ENCODE peak calls at places on chromosomes 13 and 19, in nine cellular contexts. H, F, K, Q, N, W, I, U and T are unnamed samples.

GRCh38 chr19:19033426-19034203 is at the start of the genes ARMC6 and SUGP2:
- DNase-seq in K (peak), Q (peak), I (peak), U (peak), W (peak), F (peak), N (peak), H (peak), T (peak)

GRCh38 chr13:27917121-27917947 is 2.5 kb upstream of the PDX1 start:
- DNase-seq in W (no peak), U (no peak), Q (no peak), I (peak), H (no peak), N (no peak), F (no peak), K (no peak), T (no peak)

GRCh38 chr19:917323-918151 is at the start of gene KISS1R:
- DNase-seq in H (no peak), F (peak), W (peak), N (no peak), U (peak), Q (no peak), I (peak), K (no peak), T (no peak)

GRCh38 chr19:58386576-58387337 is at the start of gene RPS5:
- DNase-seq in Q (peak), U (peak), K (peak), H (peak), N (peak), W (peak), I (peak), F (peak), T (peak)

GRCh38 chr13:51243832-51244231 is 21.6 kb downstream of the FAM124A start:
- DNase-seq in Q (no peak), I (peak), F (no peak), W (no peak), N (no peak), K (no peak), U (no peak), H (no peak), T (no peak)

GRCh38 chr13:65336916-65337315 is 1893.2 kb downstream of the PCDH9 start:
- DNase-seq in N (no peak), W (no peak), F (no peak), I (no peak), H (no peak), K (no peak), Q (no peak), U (peak), T (no peak)

GRCh38 chr13:80340643-80341097 is 256 bp downstream of the SPRY2 start:
- DNase-seq in I (no peak), K (no peak), U (peak), F (no peak), N (peak), H (peak), W (no peak), Q (peak), T (peak)

GRCh38 chr13:94322925-94323324 is 156.6 kb downstream of the DCT start:
- DNase-seq in H (no peak), U (no peak), Q (no peak), W (no peak), F (no peak), N (no peak), K (no peak), I (no peak), T (no peak)

GRCh38 chr19:15812059-15812722 is 3.3 kb downstream of the OR10H1 start:
- DNase-seq in Q (no peak), W (peak), N (no peak), U (no peak), H (no peak), K (no peak), F (peak), I (no peak), T (no peak)

GRCh38 chr19:6654347-6655310 is 15.3 kb downstream of the TNFSF14 start:
- DNase-seq in I (no peak), K (no peak), Q (no peak), F (no peak), U (no peak), N (no peak), H (no peak), W (no peak), T (no peak)

GRCh38 chr19:14517840-14518505 is at the start of gene DNAJB1:
- DNase-seq in I (peak), Q (peak), N (peak), W (no peak), F (peak), U (peak), K (peak), H (peak), T (peak)

GRCh38 chr13:67200605-67201004 is 29.5 kb downstream of the PCDH9 start:
- DNase-seq in F (no peak), I (no peak), H (no peak), N (no peak), W (no peak), K (no peak), Q (no peak), U (no peak), T (no peak)

GRCh38 chr13:27968316-27969072 is 621 bp downstream of the CDX2 start:
- DNase-seq in W (no peak), H (no peak), K (no peak), N (no peak), I (peak), F (peak), Q (no peak), U (no peak), T (no peak)

GRCh38 chr13:27182054-27182453 is 10.4 kb upstream of the USP12 start:
- DNase-seq in F (no peak), U (no peak), I (no peak), K (no peak), N (no peak), H (no peak), Q (no peak), W (no peak), T (no peak)

GRCh38 chr19:3253270-3253669 is 28.8 kb downstream of the CELF5 start:
- DNase-seq in U (no peak), I (no peak), W (no peak), F (no peak), Q (no peak), H (no peak), N (no peak), K (no peak), T (no peak)

GRCh38 chr13:114044486-114044885 is 70.6 kb upstream of the C13orf46 start:
- DNase-seq in K (no peak), F (no peak), I (no peak), H (no peak), U (peak), W (no peak), Q (no peak), N (no peak), T (no peak)

GRCh38 chr13:72384879-72385278 is 342.6 kb downstream of the MZT1 start:
- DNase-seq in K (peak), W (no peak), Q (no peak), I (no peak), U (peak), H (no peak), F (no peak), N (no peak), T (no peak)

GRCh38 chr13:72383646-72384045 is 343.8 kb downstream of the MZT1 start:
- DNase-seq in H (no peak), K (no peak), I (no peak), F (no peak), N (no peak), Q (no peak), W (no peak), U (no peak), T (no peak)

GRCh38 chr13:72384186-72384823 is 343.1 kb downstream of the MZT1 start:
- DNase-seq in W (no peak), H (peak), I (no peak), K (no peak), Q (no peak), N (no peak), F (no peak), U (no peak), T (no peak)

GRCh38 chr13:72379581-72379980 is 347.8 kb downstream of the MZT1 start:
- DNase-seq in Q (no peak), K (no peak), I (no peak), N (no peak), U (no peak), H (no peak), W (no peak), F (no peak), T (no peak)
- H3K27ac ChIP-seq in Q (no peak), K (no peak), I (no peak), N (no peak), U (no peak), H (no peak), W (no peak), F (no peak), T (no peak)

DNA sequence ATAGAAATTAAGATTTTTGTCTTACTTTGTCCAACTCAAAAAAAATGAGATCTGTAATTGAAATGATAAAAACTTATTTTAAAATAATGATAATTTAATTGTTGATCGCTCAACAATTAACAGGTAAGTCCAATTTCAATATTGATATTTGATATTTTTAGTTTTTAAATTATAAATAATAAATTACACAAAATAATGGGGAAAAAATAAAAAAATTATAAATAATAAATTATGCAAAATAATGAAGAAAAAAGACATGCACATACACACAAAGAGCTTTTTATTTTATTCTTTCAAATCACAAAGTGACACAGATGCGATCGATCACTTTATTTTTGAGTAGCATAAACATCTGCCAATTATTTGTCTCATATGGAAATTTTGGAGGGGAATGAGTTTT is 40.8 kb downstream of the KCTD12 start:
- DNase-seq in U (no peak), N (no peak), K (no peak), I (no peak), W (no peak), Q (no peak), F (no peak), H (no peak), T (no peak)
- H3K27ac ChIP-seq in U (no peak), N (no peak), K (no peak), I (no peak), W (no peak), Q (no peak), F (no peak), H (no peak), T (no peak)

DNA sequence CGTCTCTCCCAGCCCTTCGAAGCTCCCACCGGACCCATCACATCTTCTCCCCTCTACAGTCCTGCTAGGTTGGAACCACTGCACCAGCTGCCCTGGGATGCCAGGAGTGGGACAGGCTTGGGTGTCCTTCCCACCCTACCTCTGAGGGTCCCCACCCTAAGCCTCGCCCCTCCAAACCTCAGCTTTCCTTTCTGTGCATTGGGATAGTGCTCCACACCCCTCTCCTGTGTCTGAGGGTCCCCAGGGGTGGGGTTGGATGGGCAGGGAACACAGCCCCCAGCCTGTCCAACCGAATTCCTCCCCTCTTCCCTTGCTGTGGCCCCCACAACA is 1.9 kb upstream of the BCL3 start:
- DNase-seq in H (no peak), F (no peak), U (no peak), K (no peak), W (no peak), I (no peak), Q (no peak), N (no peak), T (no peak)
- H3K27ac ChIP-seq in H (peak), F (peak), U (peak), K (no peak), W (peak), I (no peak), Q (peak), N (peak), T (no peak)

GRCh38 chr13:76836311-76836710 is 49.9 kb downstream of the KCTD12 start:
- DNase-seq in H (no peak), F (no peak), U (peak), Q (no peak), K (no peak), W (no peak), I (no peak), N (no peak), T (no peak)

GRCh38 chr13:76829572-76830327 is 56.5 kb downstream of the KCTD12 start:
- DNase-seq in F (peak), U (no peak), Q (no peak), W (no peak), K (no peak), I (no peak), N (peak), H (peak), T (no peak)

GRCh38 chr13:76830805-76831204 is 55.4 kb downstream of the KCTD12 start:
- DNase-seq in K (no peak), W (no peak), F (no peak), I (no peak), U (no peak), N (no peak), Q (no peak), H (no peak), T (peak)

GRCh38 chr13:76832258-76832988 is 53.8 kb downstream of the KCTD12 start:
- DNase-seq in I (no peak), U (no peak), K (no peak), H (no peak), Q (no peak), W (no peak), F (no peak), N (no peak), T (no peak)

GRCh38 chr13:76833465-76833864 is 52.7 kb downstream of the KCTD12 start:
- DNase-seq in N (no peak), K (no peak), F (no peak), Q (no peak), I (no peak), W (no peak), H (no peak), U (no peak), T (no peak)
- H3K27ac ChIP-seq in N (no peak), K (no peak), F (no peak), Q (no peak), I (no peak), W (no peak), H (no peak), U (no peak), T (no peak)

GRCh38 chr19:50431343-50432220 is 1.1 kb upstream of the MYBPC2 start:
- DNase-seq in K (no peak), I (peak), U (peak), W (peak), Q (peak), F (peak), H (peak), N (peak), T (peak)
- H3K27ac ChIP-seq in K (no peak), I (peak), U (no peak), W (peak), Q (peak), F (peak), H (no peak), N (no peak), T (peak)

GRCh38 chr19:41328157-41328817 is 18.3 kb downstream of the CCDC97 start:
- DNase-seq in W (no peak), H (peak), U (peak), Q (no peak), F (no peak), N (no peak), I (no peak), K (no peak), T (no peak)
- H3K27ac ChIP-seq in W (peak), H (peak), U (peak), Q (peak), F (peak), N (peak), I (no peak), K (peak), T (peak)

DNA sequence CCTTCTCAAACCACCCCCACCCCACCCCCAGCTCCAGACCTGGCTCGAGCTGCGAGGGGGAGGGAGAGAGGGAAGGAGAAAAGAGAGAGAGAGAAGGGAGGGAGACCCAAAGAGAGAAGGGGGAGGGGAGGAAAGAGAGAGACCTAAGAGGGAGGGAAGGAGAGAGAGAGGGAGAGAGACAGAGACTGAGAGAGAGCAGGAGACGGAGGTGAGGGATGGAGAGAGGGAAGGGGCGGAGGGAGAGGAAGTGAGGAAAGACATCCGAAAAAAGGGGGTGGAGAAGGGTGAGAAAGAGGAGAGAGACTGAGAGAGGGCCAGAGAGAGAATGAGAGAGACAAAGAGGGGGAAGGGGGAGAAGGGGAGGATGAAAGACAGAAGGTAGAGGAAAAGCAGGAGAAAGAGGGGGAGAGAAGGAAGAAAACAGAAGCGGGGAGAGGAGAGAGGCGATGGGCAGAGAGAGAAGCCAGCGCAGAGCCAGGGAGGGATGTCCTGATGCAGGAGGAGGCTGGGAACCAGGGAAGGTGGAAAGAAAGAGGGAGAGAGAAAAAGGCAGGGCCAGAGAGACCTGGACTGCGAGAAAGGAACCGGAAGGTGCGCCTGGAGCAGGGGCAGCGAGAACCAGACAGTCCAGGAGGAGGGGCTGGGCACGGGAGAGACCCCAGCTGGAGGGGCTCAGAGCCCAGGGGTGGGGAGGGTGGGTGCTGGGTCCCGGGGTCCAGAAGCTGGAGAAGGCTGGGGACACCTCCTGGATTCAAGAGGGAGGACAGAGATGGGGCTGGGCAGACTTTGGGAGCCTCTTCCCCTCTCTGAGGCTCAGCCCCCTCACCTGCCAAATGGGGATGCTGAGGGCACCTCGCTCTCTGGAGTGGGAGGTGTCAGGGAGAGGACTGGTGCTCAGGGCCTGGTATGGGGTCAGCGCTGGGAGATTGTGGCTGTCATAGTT is 1.7 kb upstream of the SPACA6 start:
- DNase-seq in H (no peak), K (no peak), I (no peak), W (no peak), N (no peak), U (peak), F (no peak), Q (no peak), T (no peak)
- H3K27ac ChIP-seq in H (peak), K (peak), I (no peak), W (peak), N (peak), U (peak), F (peak), Q (peak), T (peak)

GRCh38 chr13:97279913-97280312 is 57.8 kb downstream of the MBNL2 start:
- DNase-seq in K (no peak), F (no peak), Q (no peak), W (no peak), I (no peak), H (peak), U (peak), N (no peak), T (no peak)
- H3K27ac ChIP-seq in K (peak), F (peak), Q (no peak), W (no peak), I (no peak), H (peak), U (no peak), N (no peak), T (peak)

GRCh38 chr13:41613471-41613870 is 156.1 kb downstream of the RGCC start:
- DNase-seq in U (no peak), F (no peak), K (no peak), I (no peak), H (no peak), N (no peak), W (no peak), Q (no peak), T (no peak)
- H3K27ac ChIP-seq in U (peak), F (peak), K (no peak), I (no peak), H (peak), N (peak), W (no peak), Q (peak), T (no peak)

GRCh38 chr13:30353601-30354000 is 46.2 kb upstream of the KATNAL1 start:
- DNase-seq in W (no peak), U (no peak), K (no peak), Q (no peak), I (no peak), F (no peak), H (no peak), N (no peak), T (no peak)
- H3K27ac ChIP-seq in W (no peak), U (no peak), K (no peak), Q (no peak), I (no peak), F (no peak), H (no peak), N (no peak), T (no peak)